ENCODE peak calls at places on chromosomes 2 and 18, in seven cellular contexts. One of them, this sample, is unnamed.

GRCh38 chr18:76422121-76422520 is 72.9 kb downstream of the ZNF516 start:
- DNase-seq in mammary epithelial cell: no peak
- DNase-seq in dermis blood vessel endothelial cell: no peak
- DNase-seq in RPMI7951: no peak
- DNase-seq in GM20000: no peak
- DNase-seq in fibroblast of villous mesenchyme: no peak
- DNase-seq in NCI-H526 treated with DMSO at 0.1 percent for 48 hours: no peak
- DNase-seq in this sample: no peak

GRCh38 chr18:66523219-66523991 is 80.5 kb downstream of the CDH19 start:
- DNase-seq in mammary epithelial cell: no peak
- DNase-seq in dermis blood vessel endothelial cell: no peak
- DNase-seq in RPMI7951: no peak
- DNase-seq in GM20000: no peak
- DNase-seq in fibroblast of villous mesenchyme: no peak
- DNase-seq in NCI-H526 treated with DMSO at 0.1 percent for 48 hours: no peak
- DNase-seq in this sample: peak

GRCh38 chr18:51668632-51669031 is 471.2 kb upstream of the MEX3C start:
- DNase-seq in mammary epithelial cell: no peak
- DNase-seq in dermis blood vessel endothelial cell: no peak
- DNase-seq in RPMI7951: no peak
- DNase-seq in GM20000: no peak
- DNase-seq in fibroblast of villous mesenchyme: no peak
- DNase-seq in NCI-H526 treated with DMSO at 0.1 percent for 48 hours: no peak
- DNase-seq in this sample: no peak

GRCh38 chr2:112995346-112995920 is 9.8 kb upstream of the IL36A start:
- DNase-seq in mammary epithelial cell: no peak
- DNase-seq in dermis blood vessel endothelial cell: no peak
- DNase-seq in RPMI7951: peak
- DNase-seq in GM20000: no peak
- DNase-seq in fibroblast of villous mesenchyme: no peak
- DNase-seq in NCI-H526 treated with DMSO at 0.1 percent for 48 hours: no peak
- DNase-seq in this sample: no peak

GRCh38 chr2:85537600-85538506 is 1.1 kb upstream of the MAT2A start:
- DNase-seq in mammary epithelial cell: no peak
- DNase-seq in dermis blood vessel endothelial cell: peak
- DNase-seq in RPMI7951: peak
- DNase-seq in GM20000: peak
- DNase-seq in fibroblast of villous mesenchyme: peak
- DNase-seq in NCI-H526 treated with DMSO at 0.1 percent for 48 hours: peak
- DNase-seq in this sample: peak

GRCh38 chr18:44942073-44942472 is 261.4 kb downstream of the SETBP1 start:
- DNase-seq in mammary epithelial cell: no peak
- DNase-seq in dermis blood vessel endothelial cell: no peak
- DNase-seq in RPMI7951: no peak
- DNase-seq in GM20000: no peak
- DNase-seq in fibroblast of villous mesenchyme: no peak
- DNase-seq in NCI-H526 treated with DMSO at 0.1 percent for 48 hours: no peak
- DNase-seq in this sample: no peak

GRCh38 chr18:57737661-57738060 is 65.5 kb downstream of the ATP8B1 start:
- DNase-seq in mammary epithelial cell: peak
- DNase-seq in dermis blood vessel endothelial cell: no peak
- DNase-seq in RPMI7951: peak
- DNase-seq in GM20000: no peak
- DNase-seq in fibroblast of villous mesenchyme: peak
- DNase-seq in NCI-H526 treated with DMSO at 0.1 percent for 48 hours: no peak
- DNase-seq in this sample: peak

GRCh38 chr2:150485871-150486538 is 1.5 kb downstream of the RND3 start:
- DNase-seq in mammary epithelial cell: peak
- DNase-seq in dermis blood vessel endothelial cell: peak
- DNase-seq in RPMI7951: peak
- DNase-seq in GM20000: no peak
- DNase-seq in fibroblast of villous mesenchyme: peak
- DNase-seq in NCI-H526 treated with DMSO at 0.1 percent for 48 hours: peak
- DNase-seq in this sample: peak

GRCh38 chr2:74206180-74206688 is 7.8 kb downstream of the MTHFD2 start:
- DNase-seq in mammary epithelial cell: no peak
- DNase-seq in dermis blood vessel endothelial cell: peak
- DNase-seq in RPMI7951: peak
- DNase-seq in GM20000: peak
- DNase-seq in fibroblast of villous mesenchyme: peak
- DNase-seq in NCI-H526 treated with DMSO at 0.1 percent for 48 hours: no peak
- DNase-seq in this sample: no peak

GRCh38 chr2:16900405-16901025 is 234.9 kb upstream of the CYRIA start:
- DNase-seq in mammary epithelial cell: peak
- DNase-seq in dermis blood vessel endothelial cell: no peak
- DNase-seq in RPMI7951: no peak
- DNase-seq in GM20000: no peak
- DNase-seq in fibroblast of villous mesenchyme: peak
- DNase-seq in NCI-H526 treated with DMSO at 0.1 percent for 48 hours: peak
- DNase-seq in this sample: no peak

GRCh38 chr2:213932-214693 is 49.7 kb downstream of the SH3YL1 start:
- DNase-seq in mammary epithelial cell: no peak
- DNase-seq in dermis blood vessel endothelial cell: no peak
- DNase-seq in RPMI7951: no peak
- DNase-seq in GM20000: no peak
- DNase-seq in fibroblast of villous mesenchyme: peak
- DNase-seq in NCI-H526 treated with DMSO at 0.1 percent for 48 hours: no peak
- DNase-seq in this sample: no peak

This sample was measured in HuH-7.